ENCODE peak calls at places on chromosomes 13 and 19, in four cellular contexts. L is IMR-90, C is H9, S is trophoblast cell. G is an unnamed sample.

GRCh38 chr13:27977476-27978300 is 8.6 kb upstream of the CDX2 start:
- DNase-seq in L (no peak), C (peak), S (no peak), G (no peak)

GRCh38 chr13:19634129-19634740 is 776 bp downstream of the MPHOSPH8 start:
- DNase-seq in L (peak), C (no peak), S (peak), G (no peak)

GRCh38 chr19:43465468-43466120 is at the start of gene LYPD3:
- DNase-seq in L (peak), C (peak), S (peak), G (peak)

GRCh38 chr13:36981156-36981743 is 17.9 kb downstream of the ALG5 start:
- DNase-seq in L (peak), C (no peak), S (peak), G (no peak)

GRCh38 chr13:72561791-72562190 is 165.6 kb downstream of the MZT1 start:
- DNase-seq in L (no peak), C (no peak), S (no peak), G (no peak)

GRCh38 chr13:44230736-44231135 is 142.9 kb upstream of the SERP2 start:
- DNase-seq in L (no peak), C (no peak), S (peak), G (no peak)

GRCh38 chr13:24233351-24233901 is 72.9 kb downstream of the SPATA13 start:
- DNase-seq in L (peak), C (no peak), S (peak), G (no peak)

GRCh38 chr13:94712287-94712811 is at the start of gene SOX21:
- DNase-seq in L (no peak), C (peak), S (no peak), G (peak)

GRCh38 chr13:46535002-46535401 is 18.0 kb upstream of the LRCH1 start:
- DNase-seq in L (no peak), C (no peak), S (no peak), G (no peak)

GRCh38 chr13:31138515-31138914 is 23.2 kb downstream of the HSPH1 start:
- DNase-seq in L (no peak), C (no peak), S (no peak), G (no peak)

GRCh38 chr13:102610296-102610895 is 13.6 kb downstream of the TPP2 start:
- DNase-seq in L (no peak), C (no peak), S (no peak), G (no peak)

GRCh38 chr19:3976495-3977241 is 5.8 kb upstream of the DAPK3 start:
- DNase-seq in L (no peak), C (peak), S (no peak), G (no peak)

GRCh38 chr19:5354403-5354802 is 13.8 kb upstream of the PTPRS start:
- DNase-seq in L (no peak), C (peak), S (peak), G (peak)

GRCh38 chr19:30667227-30667626 is 295.0 kb downstream of the ZNF536 start:
- DNase-seq in L (no peak), C (no peak), S (no peak), G (no peak)

GRCh38 chr13:75079226-75079625 is 402.7 kb downstream of the TBC1D4 start:
- DNase-seq in L (peak), C (no peak), S (no peak), G (no peak)

GRCh38 chr19:28313633-28314032 is 899.3 kb downstream of the UQCRFS1 start:
- DNase-seq in L (peak), C (no peak), S (no peak), G (no peak)

GRCh38 chr13:45073809-45074208 is 46.5 kb upstream of the GTF2F2 start:
- DNase-seq in L (no peak), C (peak), S (no peak), G (peak)

GRCh38 chr19:1270168-1270853 is 1.2 kb downstream of the CIRBP start:
- DNase-seq in L (no peak), C (no peak), S (no peak), G (no peak)

GRCh38 chr19:8578642-8579265 is 1.5 kb upstream of the MYO1F start:
- DNase-seq in L (peak), C (peak), S (peak), G (peak)

GRCh38 chr13:106986033-106986484 is 418.1 kb upstream of the ARGLU1 start:
- DNase-seq in L (peak), C (peak), S (peak), G (no peak)

GRCh38 chr19:33780746-33781145 is 15.9 kb upstream of the KCTD15 start:
- DNase-seq in L (no peak), C (no peak), S (no peak), G (no peak)

GRCh38 chr19:33864311-33864850 is 67.7 kb downstream of the KCTD15 start:
- DNase-seq in L (no peak), C (no peak), S (no peak), G (no peak)

GRCh38 chr13:53405616-53406015 is 377.0 kb downstream of the OLFM4 start:
- DNase-seq in L (no peak), C (peak), S (no peak), G (peak)

GRCh38 chr13:36884235-36884634 is 35.8 kb downstream of the SMAD9 start:
- DNase-seq in L (no peak), C (no peak), S (no peak), G (no peak)

GRCh38 chr13:45705145-45705695 is 3.1 kb downstream of the CBY2 start:
- DNase-seq in L (no peak), C (no peak), S (no peak), G (no peak)

GRCh38 chr13:106038752-106039151 is 496.7 kb downstream of the EFNB2 start:
- DNase-seq in L (peak), C (no peak), S (peak), G (no peak)

GRCh38 chr19:4539697-4540581 is at the start of gene LRG1:
- DNase-seq in L (no peak), C (no peak), S (peak), G (no peak)

GRCh38 chr19:11481777-11482383 is 1.0 kb upstream of the ELAVL3 start:
- DNase-seq in L (peak), C (peak), S (peak), G (peak)
- H3K14ac ChIP-seq in L (no peak), C (peak), S (no peak), G (no peak)

GRCh38 chr19:32165176-32165575 is 180.2 kb upstream of the ZNF507 start:
- DNase-seq in L (no peak), C (no peak), S (no peak), G (peak)

GRCh38 chr19:32168111-32168510 is 177.3 kb upstream of the ZNF507 start:
- DNase-seq in L (no peak), C (no peak), S (no peak), G (no peak)

GRCh38 chr19:32165750-32166149 is 179.7 kb upstream of the ZNF507 start:
- DNase-seq in L (no peak), C (no peak), S (no peak), G (no peak)

GRCh38 chr19:32164384-32164992 is 180.9 kb upstream of the ZNF507 start:
- DNase-seq in L (no peak), C (no peak), S (no peak), G (peak)

GRCh38 chr19:32166238-32166637 is 179.2 kb upstream of the ZNF507 start:
- DNase-seq in L (no peak), C (no peak), S (no peak), G (peak)
- H3K14ac ChIP-seq in L (no peak), C (no peak), S (no peak), G (no peak)

DNA sequence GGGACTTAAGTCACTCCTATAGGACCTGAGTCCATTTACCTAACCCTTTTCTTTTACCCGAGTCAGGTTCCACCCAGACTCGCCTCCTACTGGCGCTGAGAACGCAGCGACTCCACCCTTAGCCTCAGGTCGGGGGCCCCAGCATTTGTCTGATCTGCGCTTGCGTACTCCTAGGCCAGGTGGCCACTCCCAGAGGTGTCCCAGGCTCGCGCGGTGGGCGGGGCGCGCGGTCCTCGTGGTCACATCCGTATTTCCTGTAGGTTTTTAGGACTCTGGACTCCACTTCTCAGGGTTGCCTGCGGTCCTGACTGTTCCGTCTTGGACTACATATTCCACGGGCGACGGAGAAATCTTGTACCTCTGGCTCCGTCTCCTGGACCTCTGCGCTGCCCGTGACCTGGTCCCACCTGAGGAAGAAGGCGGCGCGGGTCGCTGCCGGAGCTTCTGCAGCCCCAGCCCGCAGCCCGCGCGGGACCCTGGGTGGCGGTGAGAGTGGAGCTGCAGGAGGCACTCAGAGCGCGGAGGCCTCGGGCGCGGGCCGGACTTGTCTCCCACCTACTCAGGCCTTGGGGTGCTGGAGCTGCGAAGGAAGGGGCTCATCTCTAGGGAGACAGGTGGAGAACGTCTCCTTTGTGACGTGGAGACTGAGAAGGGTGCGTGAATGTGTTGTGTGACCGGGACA is 11.0 kb upstream of the ZNF573 start:
- DNase-seq in L (no peak), C (no peak), S (no peak), G (no peak)
- H3K14ac ChIP-seq in L (no peak), C (no peak), S (no peak), G (no peak)

GRCh38 chr19:18401580-18402112 is 4.2 kb upstream of the LRRC25 start:
- DNase-seq in L (peak), C (no peak), S (peak), G (no peak)
- H3K14ac ChIP-seq in L (no peak), C (no peak), S (no peak), G (no peak)

DNA sequence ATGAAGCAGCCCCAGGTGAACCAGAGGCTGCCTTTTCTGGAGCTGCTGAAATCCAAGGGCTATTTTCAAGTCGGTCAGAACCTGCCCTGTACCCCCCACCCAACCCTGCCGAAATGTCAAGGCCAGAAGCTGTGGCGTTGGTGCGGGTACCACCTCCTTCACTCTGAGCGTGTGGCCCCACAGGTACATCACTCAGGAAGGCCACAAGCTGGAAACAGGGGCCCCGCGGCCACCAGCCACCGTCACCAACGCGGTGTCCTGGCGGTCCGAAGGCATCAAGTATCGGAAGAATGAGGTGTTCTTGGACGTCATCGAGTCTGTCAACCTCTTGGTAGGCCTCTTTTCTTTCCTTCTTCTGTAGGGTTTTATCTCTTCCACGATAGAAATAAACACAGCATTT is 11.1 kb downstream of the AP1M1 start:
- DNase-seq in L (no peak), C (no peak), S (no peak), G (no peak)
- H3K14ac ChIP-seq in L (no peak), C (no peak), S (no peak), G (no peak)

DNA sequence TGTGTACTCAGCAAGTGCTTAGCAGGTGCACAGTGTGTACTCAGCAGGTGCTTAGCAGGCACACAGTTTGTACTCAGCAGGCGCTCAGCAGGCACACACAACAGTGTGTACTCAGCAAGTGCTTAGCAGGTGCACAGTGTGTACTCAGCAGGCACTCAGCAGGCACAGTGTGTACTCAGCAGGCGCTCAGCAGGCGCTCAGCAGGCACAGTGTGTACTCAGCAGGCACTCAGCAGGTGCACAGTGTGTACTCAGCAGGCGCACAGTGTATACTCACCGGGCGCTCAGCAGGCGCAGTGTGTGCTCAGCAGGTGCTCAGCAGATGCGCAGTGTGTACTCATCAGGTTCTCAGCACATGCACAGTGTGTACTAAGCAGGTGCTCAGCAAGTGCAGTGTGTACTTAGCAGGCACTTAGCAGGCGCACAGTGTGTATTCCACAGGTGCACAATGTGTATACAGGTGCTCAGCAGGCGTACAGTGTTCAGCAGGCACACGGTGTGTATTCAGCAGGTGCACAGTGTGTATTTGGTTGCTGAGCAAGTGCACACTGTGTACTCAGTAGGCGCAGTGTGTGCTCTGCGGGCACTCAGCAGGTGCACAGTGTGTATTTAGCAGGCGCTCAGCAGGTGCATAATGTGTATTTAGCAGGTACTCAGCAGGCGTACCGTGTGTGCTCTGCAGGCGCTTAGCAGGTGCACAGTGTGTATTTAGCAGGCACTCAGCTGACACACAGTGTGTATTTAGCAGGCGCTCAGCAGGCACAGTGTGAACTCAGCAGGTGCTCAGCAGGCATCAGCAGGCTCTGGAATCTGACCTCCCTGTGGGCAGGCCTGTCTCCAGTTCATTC is 15.1 kb downstream of the CRTC1 start:
- DNase-seq in L (no peak), C (no peak), S (no peak), G (no peak)
- H3K14ac ChIP-seq in L (no peak), C (no peak), S (no peak), G (no peak)

GRCh38 chr19:50877338-50877737 is 4.1 kb downstream of the KLK2 start:
- DNase-seq in L (no peak), C (peak), S (no peak), G (no peak)
- H3K14ac ChIP-seq in L (no peak), C (no peak), S (no peak), G (no peak)

DNA sequence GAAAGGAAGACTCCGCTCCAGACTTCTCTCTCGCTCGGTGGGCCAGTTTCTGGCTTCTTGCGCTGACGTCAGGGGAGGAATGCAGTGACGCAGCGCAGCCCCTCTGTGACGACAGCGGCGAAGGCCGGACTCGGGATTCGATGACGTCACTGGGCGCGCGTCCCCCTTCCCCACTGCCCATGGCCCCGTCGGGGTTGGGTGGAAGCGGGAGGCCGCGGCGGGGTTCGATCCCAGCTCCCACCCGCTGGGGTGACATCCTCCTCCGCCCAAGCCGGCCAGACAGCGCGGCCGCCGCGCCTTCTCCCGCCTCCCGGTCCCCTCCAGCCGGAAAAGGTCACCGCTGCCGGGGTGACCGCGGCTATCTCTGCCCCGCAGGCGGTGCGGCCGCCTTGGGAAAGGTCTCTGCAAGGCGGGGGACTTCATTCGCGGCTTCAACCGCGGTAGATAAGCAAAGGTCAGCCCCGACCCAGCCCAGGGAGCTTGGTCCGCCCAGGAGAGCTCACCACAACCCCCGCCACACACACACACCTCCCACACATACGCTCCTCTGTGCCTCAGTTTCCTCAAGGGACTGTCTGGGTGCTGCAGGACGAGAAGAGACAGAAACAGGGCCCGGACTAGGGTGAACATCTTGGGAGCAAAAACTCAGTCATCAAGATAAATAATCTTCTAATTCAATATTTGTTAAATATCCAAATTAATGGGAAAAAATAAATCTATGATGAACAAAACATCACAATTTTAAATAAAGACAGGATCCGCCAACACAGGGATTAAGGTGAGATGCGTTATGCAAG is 844 bp upstream of the RFX1 start:
- DNase-seq in L (no peak), C (peak), S (peak), G (peak)
- H3K14ac ChIP-seq in L (peak), C (peak), S (peak), G (no peak)

GRCh38 chr19:56398809-56399208 is 5.3 kb upstream of the ZNF583 start:
- DNase-seq in L (no peak), C (no peak), S (no peak), G (no peak)

GRCh38 chr19:56393119-56394012 is at the start of gene ZNF582:
- DNase-seq in L (peak), C (peak), S (peak), G (peak)
- H3K14ac ChIP-seq in L (peak), C (peak), S (peak), G (no peak)

G was measured in H1.